ENCODE peak calls at places on chromosome 18, in four cellular contexts. One of them, this sample, is unnamed.

GRCh38 chr18:79962311-79962710 is 2.1 kb upstream of the HSBP1L1 start:
- DNase-seq in thoracic aorta: no peak
- DNase-seq in HFFc6: no peak
- DNase-seq in BE2C: no peak
- DNase-seq in this sample: no peak

GRCh38 chr18:33873127-33873526 is 295.1 kb downstream of the ASXL3 start:
- DNase-seq in HFFc6: no peak
- DNase-seq in BE2C: no peak
- DNase-seq in thoracic aorta: no peak
- DNase-seq in this sample: no peak

GRCh38 chr18:52907522-52907921 is 567.5 kb downstream of the DCC start:
- DNase-seq in BE2C: no peak
- DNase-seq in HFFc6: no peak
- DNase-seq in thoracic aorta: no peak
- DNase-seq in this sample: no peak

GRCh38 chr18:34224423-34225217 is at the start of gene NOL4:
- DNase-seq in HFFc6: no peak
- DNase-seq in BE2C: peak
- DNase-seq in thoracic aorta: no peak
- DNase-seq in this sample: no peak

GRCh38 chr18:11587432-11587831 is 22.0 kb upstream of the SLC35G4 start:
- DNase-seq in thoracic aorta: no peak
- DNase-seq in HFFc6: no peak
- DNase-seq in BE2C: no peak
- DNase-seq in this sample: no peak

GRCh38 chr18:69123421-69123820 is 277.3 kb upstream of the DOK6 start:
- DNase-seq in BE2C: no peak
- DNase-seq in thoracic aorta: no peak
- DNase-seq in HFFc6: no peak
- DNase-seq in this sample: no peak

GRCh38 chr18:39701839-39702238 is 2136.2 kb upstream of the CELF4 start:
- DNase-seq in HFFc6: peak
- DNase-seq in thoracic aorta: no peak
- DNase-seq in BE2C: no peak
- DNase-seq in this sample: no peak

GRCh38 chr18:50727721-50728470 is 91.9 kb downstream of the MRO start:
- DNase-seq in BE2C: no peak
- DNase-seq in HFFc6: no peak
- DNase-seq in thoracic aorta: no peak
- DNase-seq in this sample: no peak

GRCh38 chr18:58396144-58396543 is 232.7 kb downstream of the ALPK2 start:
- DNase-seq in thoracic aorta: no peak
- DNase-seq in BE2C: no peak
- DNase-seq in HFFc6: no peak
- DNase-seq in this sample: no peak

GRCh38 chr18:8283901-8284585 is 325.2 kb upstream of the RAB12 start:
- DNase-seq in HFFc6: peak
- DNase-seq in BE2C: no peak
- DNase-seq in thoracic aorta: no peak
- DNase-seq in this sample: no peak

GRCh38 chr18:56468379-56468778 is 170.0 kb downstream of the TXNL1 start:
- DNase-seq in BE2C: no peak
- DNase-seq in thoracic aorta: no peak
- DNase-seq in HFFc6: no peak
- DNase-seq in this sample: no peak

GRCh38 chr18:31042391-31043181 is at the start of gene DSC3:
- DNase-seq in thoracic aorta: no peak
- DNase-seq in HFFc6: no peak
- DNase-seq in BE2C: peak
- DNase-seq in this sample: peak

GRCh38 chr18:38576349-38576748 is 1010.8 kb upstream of the CELF4 start:
- DNase-seq in BE2C: no peak
- DNase-seq in thoracic aorta: no peak
- DNase-seq in HFFc6: no peak
- DNase-seq in this sample: no peak

GRCh38 chr18:22470141-22470510 is 52.4 kb upstream of the CTAGE1 start:
- DNase-seq in BE2C: no peak
- DNase-seq in thoracic aorta: no peak
- DNase-seq in HFFc6: no peak
- DNase-seq in this sample: no peak

GRCh38 chr18:47247036-47247832 is 4.2 kb downstream of the SKOR2 start:
- DNase-seq in thoracic aorta: no peak
- DNase-seq in BE2C: no peak
- DNase-seq in HFFc6: no peak
- DNase-seq in this sample: no peak

GRCh38 chr18:33914399-33914798 is 310.3 kb downstream of the NOL4 start:
- DNase-seq in thoracic aorta: no peak
- DNase-seq in BE2C: no peak
- DNase-seq in HFFc6: no peak
- DNase-seq in this sample: no peak

GRCh38 chr18:11392974-11393373 is 216.4 kb upstream of the SLC35G4 start:
- DNase-seq in BE2C: no peak
- DNase-seq in thoracic aorta: no peak
- DNase-seq in HFFc6: no peak
- DNase-seq in this sample: no peak

GRCh38 chr18:32742620-32743019 is 30.2 kb downstream of the KLHL14 start:
- DNase-seq in thoracic aorta: no peak
- DNase-seq in HFFc6: no peak
- DNase-seq in BE2C: no peak
- DNase-seq in this sample: no peak

GRCh38 chr18:79950440-79951341 is 762 bp downstream of the SLC66A2 start:
- DNase-seq in BE2C: peak
- DNase-seq in thoracic aorta: no peak
- DNase-seq in HFFc6: no peak
- DNase-seq in this sample: peak

GRCh38 chr18:41347057-41347456 is 608.0 kb upstream of the PIK3C3 start:
- DNase-seq in HFFc6: peak
- DNase-seq in thoracic aorta: no peak
- DNase-seq in BE2C: no peak
- DNase-seq in this sample: no peak

GRCh38 chr18:44682871-44683221 is 2.2 kb downstream of the SETBP1 start:
- DNase-seq in HFFc6: no peak
- DNase-seq in BE2C: no peak
- DNase-seq in thoracic aorta: no peak
- DNase-seq in this sample: no peak

GRCh38 chr18:31486165-31486564 is 11.8 kb upstream of the DSG2 start:
- DNase-seq in BE2C: no peak
- DNase-seq in thoracic aorta: no peak
- DNase-seq in HFFc6: no peak
- DNase-seq in this sample: no peak

GRCh38 chr18:13376841-13377351 is 158.3 kb downstream of the LDLRAD4 start:
- DNase-seq in HFFc6: no peak
- DNase-seq in BE2C: no peak
- DNase-seq in thoracic aorta: no peak
- DNase-seq in this sample: no peak

GRCh38 chr18:62337336-62337735 is 12.2 kb downstream of the TNFRSF11A start:
- DNase-seq in HFFc6: no peak
- DNase-seq in thoracic aorta: no peak
- DNase-seq in BE2C: no peak
- DNase-seq in this sample: no peak

GRCh38 chr18:61833387-61833786 is 59.4 kb downstream of the RNF152 start:
- DNase-seq in BE2C: no peak
- DNase-seq in thoracic aorta: no peak
- DNase-seq in HFFc6: peak
- DNase-seq in this sample: no peak

GRCh38 chr18:60413944-60414547 is 41.5 kb upstream of the MC4R start:
- DNase-seq in HFFc6: peak
- DNase-seq in thoracic aorta: no peak
- DNase-seq in BE2C: peak
- DNase-seq in this sample: no peak

DNA sequence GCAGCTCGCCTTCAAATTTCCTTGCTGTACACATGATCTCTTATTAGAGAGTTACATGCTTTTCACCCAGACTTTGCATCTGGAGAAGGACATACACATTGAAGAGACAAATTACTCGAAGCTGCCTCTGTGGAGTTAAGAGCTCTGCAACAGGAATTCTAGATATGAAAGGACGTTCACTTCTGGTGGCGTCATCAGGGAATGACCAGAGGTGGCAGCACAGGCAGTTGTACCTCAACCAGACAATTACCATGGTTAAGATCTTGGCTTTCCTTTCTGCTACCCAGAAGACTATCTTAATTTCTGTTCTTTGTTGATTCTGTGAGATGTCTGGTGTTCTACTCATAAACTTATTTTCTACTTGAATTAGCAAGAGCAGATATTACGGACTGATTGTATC is 39.1 kb upstream of the MC4R start:
- DNase-seq in BE2C: peak
- DNase-seq in thoracic aorta: no peak
- DNase-seq in HFFc6: no peak
- DNase-seq in this sample: no peak
- TF ChIP-seq CTCF in BE2C: peak
- TF ChIP-seq CTCF in thoracic aorta: no peak
- TF ChIP-seq CTCF in HFFc6: peak
- TF ChIP-seq CTCF in this sample: no peak

DNA sequence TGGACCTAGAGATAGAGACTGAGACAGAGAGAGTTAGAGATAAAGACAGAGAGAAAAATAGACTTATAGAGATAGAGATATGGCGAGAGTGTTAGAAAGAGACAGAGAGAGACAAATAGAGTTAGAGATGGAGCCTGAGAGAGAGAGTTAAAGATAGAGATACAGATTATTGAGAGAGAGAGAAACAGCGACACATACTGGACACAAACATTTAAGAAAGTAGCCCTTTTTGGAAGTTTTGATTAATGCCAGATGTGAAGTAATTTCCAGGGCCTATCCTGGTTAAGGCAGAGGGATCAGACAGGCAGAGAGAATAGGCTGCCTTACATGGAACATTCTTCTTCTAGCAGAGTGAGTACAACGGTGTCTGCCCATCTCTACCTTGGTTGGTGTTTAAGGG is 311.6 kb upstream of the CDH7 start:
- DNase-seq in HFFc6: no peak
- DNase-seq in thoracic aorta: no peak
- DNase-seq in BE2C: no peak
- DNase-seq in this sample: no peak
- TF ChIP-seq CTCF in HFFc6: peak
- TF ChIP-seq CTCF in thoracic aorta: no peak
- TF ChIP-seq CTCF in BE2C: peak
- TF ChIP-seq CTCF in this sample: no peak

DNA sequence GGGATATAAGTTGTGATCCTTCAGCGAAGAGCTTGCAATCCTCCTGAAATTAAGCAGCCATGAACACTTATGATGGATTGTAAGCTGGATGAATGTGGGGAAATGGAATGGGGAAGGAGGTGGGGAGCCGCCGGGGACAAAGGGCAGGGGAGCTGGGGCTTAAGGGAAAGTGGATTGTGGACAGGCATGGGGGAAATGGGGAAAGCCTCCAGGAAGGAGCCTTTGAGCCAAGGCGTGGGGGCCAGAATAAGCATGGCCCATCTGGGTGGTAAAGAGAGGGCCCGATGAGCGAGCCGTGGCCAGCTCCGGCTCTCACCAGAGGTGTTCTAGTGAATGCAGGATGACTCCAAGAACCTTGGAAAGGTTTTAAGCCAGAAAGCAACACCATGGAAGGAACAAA is 124.0 kb downstream of the SMAD7 start:
- DNase-seq in HFFc6: no peak
- DNase-seq in BE2C: no peak
- DNase-seq in thoracic aorta: no peak
- DNase-seq in this sample: peak
- TF ChIP-seq CTCF in HFFc6: no peak
- TF ChIP-seq CTCF in BE2C: no peak
- TF ChIP-seq CTCF in thoracic aorta: no peak
- TF ChIP-seq CTCF in this sample: no peak

GRCh38 chr18:77133920-77134496 is 1.4 kb upstream of the MBP start:
- DNase-seq in HFFc6: no peak
- DNase-seq in BE2C: peak
- DNase-seq in thoracic aorta: no peak
- DNase-seq in this sample: no peak
- TF ChIP-seq CTCF in HFFc6: no peak
- TF ChIP-seq CTCF in BE2C: no peak
- TF ChIP-seq CTCF in thoracic aorta: no peak
- TF ChIP-seq CTCF in this sample: no peak

DNA sequence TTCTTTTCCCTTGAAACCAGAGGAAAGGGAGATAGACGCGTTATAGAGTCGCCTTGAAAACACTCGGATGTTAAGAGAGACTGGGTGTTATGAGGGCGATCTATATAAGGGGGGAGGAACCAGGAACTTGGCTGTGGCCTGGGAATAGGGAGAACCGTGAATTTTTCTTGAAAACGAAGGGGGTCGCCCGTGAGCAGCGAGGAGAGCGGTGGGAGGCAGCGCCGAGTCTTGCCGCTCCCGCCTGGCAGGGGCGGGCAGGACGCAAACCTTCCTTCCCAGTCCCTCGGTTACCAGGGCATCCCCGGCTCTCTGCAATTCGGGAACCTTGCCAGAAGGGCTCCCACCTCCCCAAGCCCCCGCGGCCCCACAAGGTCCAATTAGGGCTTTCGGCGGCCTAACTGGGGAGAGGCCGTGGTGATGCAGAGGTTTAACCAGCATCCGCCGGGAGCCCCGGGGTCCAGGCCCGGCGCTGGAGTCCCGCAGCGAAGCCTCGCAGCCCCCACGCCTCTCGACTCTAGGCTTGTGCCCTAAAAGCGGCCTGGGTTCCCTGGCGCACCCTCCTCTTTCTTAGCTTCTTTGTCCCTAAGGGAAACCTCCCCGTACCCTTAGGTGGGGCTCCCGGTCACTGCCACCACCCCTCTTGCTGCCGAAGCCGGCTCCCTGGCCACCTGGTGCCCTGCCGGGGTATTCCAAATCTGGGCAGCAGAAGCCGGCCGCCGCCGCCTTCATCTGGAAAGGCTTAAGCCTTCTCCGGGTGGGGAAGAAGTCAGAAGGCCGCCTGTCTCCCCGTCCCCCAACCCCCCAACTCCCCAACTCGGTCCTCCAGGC is 708 bp upstream of the FHOD3 start:
- DNase-seq in HFFc6: peak
- DNase-seq in thoracic aorta: no peak
- DNase-seq in BE2C: peak
- DNase-seq in this sample: no peak
- TF ChIP-seq CTCF in HFFc6: peak
- TF ChIP-seq CTCF in thoracic aorta: peak
- TF ChIP-seq CTCF in BE2C: peak
- TF ChIP-seq CTCF in this sample: no peak

DNA sequence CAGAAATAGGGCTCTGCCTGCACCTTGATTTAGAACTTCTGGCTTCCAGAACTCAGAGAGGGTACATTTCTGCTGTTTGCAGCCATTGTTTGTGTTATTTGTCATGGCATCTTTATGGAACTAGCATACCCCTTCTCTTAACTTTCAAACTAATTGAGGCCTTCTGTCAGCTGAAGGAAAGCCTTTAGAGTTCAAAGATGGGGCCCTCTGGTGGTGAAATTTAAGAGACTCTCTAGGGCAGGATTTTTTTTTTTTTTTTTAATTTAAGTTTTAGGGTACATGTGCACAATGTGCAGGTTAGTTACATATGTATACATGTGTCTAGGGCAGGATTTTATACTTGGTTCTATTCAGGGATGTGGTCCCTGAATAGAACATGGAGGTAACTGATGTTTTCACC is 260.6 kb upstream of the LINC00305 start:
- DNase-seq in HFFc6: no peak
- DNase-seq in BE2C: peak
- DNase-seq in thoracic aorta: no peak
- DNase-seq in this sample: no peak
- TF ChIP-seq CTCF in HFFc6: peak
- TF ChIP-seq CTCF in BE2C: peak
- TF ChIP-seq CTCF in thoracic aorta: no peak
- TF ChIP-seq CTCF in this sample: no peak